ENCODE peak calls at places on chromosomes 3 and 15, in six cellular contexts. F is CD4-positive, CD25-positive, alpha-beta regulatory T cell; G is NCI-H69; X is fibroblast of the conjunctiva; K is stimulated activated CD8-positive, alpha-beta memory T cell treated with anti-CD3 and anti-CD28 coated beads, Interleukin-15, amount 100 ng/mL, for 24 hours; W is OCI-LY7. S is an unnamed sample.
A peak's percentile ranks its signal among the peaks of the same experiment; 100 is the strongest.

GRCh38 chr3:144590854-144591253 is 619.2 kb downstream of the DIPK2A start:
- DNase-seq in K (no peak), F (no peak), G (no peak), X (peak; percentile 72), W (no peak), S (no peak)

GRCh38 chr3:196193738-196194541 is 17.3 kb downstream of the ZDHHC19 start:
- DNase-seq in F (no peak), G (no peak), W (no peak), X (no peak), K (no peak), S (no peak)

GRCh38 chr15:63135281-63135680 is 13.6 kb downstream of the LACTB start:
- DNase-seq in W (no peak), X (no peak), F (no peak), K (no peak), G (no peak), S (no peak)

GRCh38 chr15:65525622-65526021 is 4.6 kb upstream of the HACD3 start:
- DNase-seq in G (peak; percentile 52), X (no peak), W (no peak), K (no peak), F (no peak), S (no peak)

GRCh38 chr15:77870195-77871065 is 207.1 kb downstream of the TBC1D2B start:
- DNase-seq in F (peak; percentile 38), W (peak; percentile 46), G (peak; percentile 58), K (peak; percentile 9), X (peak; percentile 22), S (peak; percentile 61)

GRCh38 chr3:66039590-66039887 is 821 bp upstream of the MAGI1 start:
- DNase-seq in G (no peak), W (no peak), X (no peak), K (no peak), F (no peak), S (no peak)

GRCh38 chr3:13379191-13379830 is 40.8 kb downstream of the NUP210 start:
- DNase-seq in K (no peak), X (no peak), G (no peak), W (no peak), F (no peak), S (no peak)

GRCh38 chr3:120780977-120781376 is 38.4 kb downstream of the GTF2E1 start:
- DNase-seq in F (no peak), W (no peak), X (peak; percentile 44), G (no peak), K (no peak), S (no peak)

GRCh38 chr3:131396170-131396569 is 14.6 kb downstream of the NUDT16 start:
- DNase-seq in X (peak; percentile 70), F (no peak), G (no peak), W (no peak), K (no peak), S (no peak)

S was measured in MM.1S.